ENCODE peak calls at places on chromosomes 6 and 20, in four cellular contexts. F, N, T and P are unnamed samples.

GRCh38 chr20:1694672-1695071 is 37.1 kb upstream of the SIRPG start:
- DNase-seq in F (no peak), N (no peak), T (no peak), P (no peak)

GRCh38 chr6:43900560-43901329 is 130.7 kb downstream of the VEGFA start:
- DNase-seq in F (no peak), N (no peak), T (no peak), P (no peak)

GRCh38 chr20:2729251-2729713 is 36.7 kb downstream of the EBF4 start:
- DNase-seq in F (no peak), N (no peak), T (peak), P (no peak)

GRCh38 chr6:75076009-75076408 is 129.8 kb downstream of the COL12A1 start:
- DNase-seq in F (no peak), N (no peak), T (no peak), P (no peak)

GRCh38 chr6:168303982-168304751 is 15.4 kb downstream of the DACT2 start:
- DNase-seq in F (no peak), N (no peak), T (no peak), P (no peak)

GRCh38 chr20:37161830-37162549 is 17.1 kb upstream of the RPN2 start:
- DNase-seq in F (no peak), N (no peak), T (peak), P (no peak)

GRCh38 chr6:143288923-143289322 is 161.6 kb downstream of the ADAT2 start:
- DNase-seq in F (no peak), N (no peak), T (no peak), P (no peak)

GRCh38 chr6:166483556-166484250 is 101.0 kb upstream of the MPC1 start:
- DNase-seq in F (no peak), N (no peak), T (no peak), P (no peak)

GRCh38 chr6:56891754-56892153 is 63.2 kb upstream of the BEND6 start:
- DNase-seq in F (no peak), N (peak), T (peak), P (no peak)

GRCh38 chr6:11328613-11329247 is 96.3 kb upstream of the NEDD9 start:
- DNase-seq in F (no peak), N (peak), T (no peak), P (no peak)

GRCh38 chr6:1815827-1816452 is 206.2 kb downstream of the FOXC1 start:
- DNase-seq in F (no peak), N (no peak), T (no peak), P (no peak)

GRCh38 chr20:25007491-25008305 is 15.1 kb upstream of the APMAP start:
- DNase-seq in F (no peak), N (no peak), T (no peak), P (no peak)

GRCh38 chr20:4459081-4459480 is 262.6 kb upstream of the PRND start:
- DNase-seq in F (no peak), N (no peak), T (no peak), P (no peak)

GRCh38 chr6:143037470-143037869 is 23.2 kb upstream of the AIG1 start:
- DNase-seq in F (no peak), N (no peak), T (no peak), P (no peak)

GRCh38 chr6:28811873-28812272 is 111.9 kb downstream of the TRIM27 start:
- DNase-seq in F (no peak), N (peak), T (peak), P (peak)

GRCh38 chr6:146851837-146852236 is 253.1 kb downstream of the ADGB start:
- DNase-seq in F (no peak), N (peak), T (no peak), P (no peak)

GRCh38 chr20:15199698-15200097 is 862.3 kb upstream of the FLRT3 start:
- DNase-seq in F (no peak), N (no peak), T (no peak), P (no peak)

GRCh38 chr6:13373488-13373886 is 45.1 kb upstream of the TBC1D7 start:
- DNase-seq in F (no peak), N (peak), T (no peak), P (no peak)

GRCh38 chr6:169778646-169779045 is 27.2 kb downstream of the ERMARD start:
- DNase-seq in F (no peak), N (no peak), T (no peak), P (no peak)

GRCh38 chr20:37522258-37523011 is 1.4 kb downstream of the NNAT start:
- DNase-seq in F (no peak), N (peak), T (no peak), P (no peak)

GRCh38 chr20:45469336-45470261 is at the start of gene WFDC2:
- DNase-seq in F (no peak), N (no peak), T (peak), P (no peak)

GRCh38 chr6:135383297-135383696 is 114.2 kb downstream of the AHI1 start:
- DNase-seq in F (no peak), N (peak), T (no peak), P (no peak)

GRCh38 chr6:135385299-135385698 is 112.2 kb downstream of the AHI1 start:
- DNase-seq in F (no peak), N (no peak), T (no peak), P (no peak)

GRCh38 chr6:135380793-135381192 is 116.7 kb downstream of the AHI1 start:
- DNase-seq in F (no peak), N (no peak), T (no peak), P (no peak)

GRCh38 chr6:135382182-135382628 is 115.3 kb downstream of the AHI1 start:
- DNase-seq in F (peak), N (no peak), T (no peak), P (no peak)

DNA sequence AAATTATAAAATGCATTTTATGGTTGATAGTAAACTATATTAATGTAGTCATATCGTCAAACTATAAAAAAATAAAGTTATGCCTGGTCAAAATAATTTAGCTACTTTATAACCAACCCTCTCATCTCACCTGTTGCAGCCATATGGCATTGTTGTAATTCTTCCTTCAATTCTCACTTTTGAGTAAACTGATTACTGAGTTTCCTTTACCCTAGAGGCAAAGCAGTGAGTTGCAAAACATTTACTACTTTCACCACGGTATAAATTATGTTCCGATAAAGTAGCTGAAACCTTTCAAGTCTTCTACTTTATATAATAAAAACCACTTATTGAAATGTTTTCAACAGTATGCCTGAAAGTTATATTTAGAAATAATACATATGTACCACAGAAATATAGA is 113.8 kb downstream of the AHI1 start:
- DNase-seq in F (no peak), N (no peak), T (no peak), P (no peak)
- H3K4me3 ChIP-seq in F (no peak), N (no peak), T (no peak), P (no peak)

GRCh38 chr6:133286765-133287164 is 45.6 kb downstream of the EYA4 start:
- DNase-seq in F (no peak), N (peak), T (peak), P (no peak)
- TF ChIP-seq ELK1 in F (no peak), N (no peak), T (no peak), P (no peak)

GRCh38 chr6:129575378-129576118 is 134.4 kb downstream of the ARHGAP18 start:
- DNase-seq in F (no peak), N (peak), T (peak), P (peak)
- H3K4me3 ChIP-seq in F (no peak), N (peak), T (no peak), P (no peak)

GRCh38 chr20:5626603-5627002 is 123.6 kb upstream of the SHLD1 start:
- DNase-seq in F (no peak), N (no peak), T (no peak), P (no peak)

DNA sequence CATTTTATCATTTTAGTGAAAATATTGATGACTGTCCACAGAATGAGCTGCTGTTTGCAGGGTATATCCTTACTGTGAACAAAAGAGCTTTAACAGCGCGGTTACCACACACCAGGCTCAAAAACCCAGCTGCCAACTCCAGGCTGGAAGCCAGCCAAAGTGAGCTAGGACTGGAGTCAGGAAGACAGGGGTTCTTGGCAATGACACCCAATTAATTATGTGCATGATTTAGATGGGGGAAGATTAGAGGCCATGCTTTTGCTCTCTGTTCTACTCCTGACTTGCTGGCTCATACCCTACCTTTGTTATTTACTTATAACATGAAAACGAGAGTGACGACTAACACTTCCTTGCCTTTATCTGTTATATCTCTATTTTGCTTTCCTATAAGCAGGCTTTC is 128.9 kb upstream of the SHLD1 start:
- DNase-seq in F (no peak), N (no peak), T (no peak), P (no peak)
- TF ChIP-seq ELK1 in F (no peak), N (no peak), T (no peak), P (no peak)